ENCODE peak calls at places on chromosome 15, in four cellular contexts. One of them, this sample, is unnamed.

GRCh38 chr15:60932051-60932915 is 296.8 kb downstream of the RORA start:
- DNase-seq in HepG2: no peak
- DNase-seq in H1: no peak
- DNase-seq in SK-N-SH: no peak
- DNase-seq in this sample: no peak

GRCh38 chr15:32861741-32862140 is 143.9 kb downstream of the GREM1 start:
- DNase-seq in SK-N-SH: peak
- DNase-seq in HepG2: no peak
- DNase-seq in H1: no peak
- DNase-seq in this sample: no peak

GRCh38 chr15:63970723-63971426 is 75.4 kb downstream of the DAPK2 start:
- DNase-seq in SK-N-SH: no peak
- DNase-seq in H1: no peak
- DNase-seq in HepG2: no peak
- DNase-seq in this sample: peak

GRCh38 chr15:90591524-90591923 is 61.8 kb downstream of the CRTC3 start:
- DNase-seq in SK-N-SH: no peak
- DNase-seq in HepG2: no peak
- DNase-seq in H1: no peak
- DNase-seq in this sample: no peak

GRCh38 chr15:48355377-48355776 is 24.1 kb downstream of the DUT start:
- DNase-seq in SK-N-SH: no peak
- DNase-seq in HepG2: peak
- DNase-seq in H1: no peak
- DNase-seq in this sample: no peak

GRCh38 chr15:67146875-67147381 is 81.5 kb downstream of the SMAD3 start:
- DNase-seq in HepG2: peak
- DNase-seq in SK-N-SH: no peak
- DNase-seq in H1: no peak
- DNase-seq in this sample: no peak

GRCh38 chr15:48475600-48476395 is 144.6 kb downstream of the DUT start:
- DNase-seq in SK-N-SH: no peak
- DNase-seq in HepG2: no peak
- DNase-seq in H1: no peak
- DNase-seq in this sample: no peak

GRCh38 chr15:65089206-65089824 is 12.8 kb downstream of the KBTBD13 start:
- DNase-seq in H1: no peak
- DNase-seq in SK-N-SH: no peak
- DNase-seq in HepG2: peak
- DNase-seq in this sample: no peak

GRCh38 chr15:35751421-35752133 is 205.6 kb upstream of the DPH6 start:
- DNase-seq in H1: peak
- DNase-seq in SK-N-SH: peak
- DNase-seq in HepG2: peak
- DNase-seq in this sample: peak

GRCh38 chr15:63493451-63493850 is 10.9 kb upstream of the USP3 start:
- DNase-seq in H1: no peak
- DNase-seq in HepG2: no peak
- DNase-seq in SK-N-SH: no peak
- DNase-seq in this sample: no peak

GRCh38 chr15:83323296-83323711 is 38.8 kb upstream of the BNC1 start:
- DNase-seq in SK-N-SH: peak
- DNase-seq in HepG2: no peak
- DNase-seq in H1: no peak
- DNase-seq in this sample: no peak

GRCh38 chr15:82039871-82040270 is 5.9 kb downstream of the MEX3B start:
- DNase-seq in HepG2: no peak
- DNase-seq in H1: no peak
- DNase-seq in SK-N-SH: no peak
- DNase-seq in this sample: no peak

GRCh38 chr15:92636950-92637481 is 18.6 kb downstream of the FAM174B start:
- DNase-seq in HepG2: no peak
- DNase-seq in H1: no peak
- DNase-seq in SK-N-SH: peak
- DNase-seq in this sample: no peak

GRCh38 chr15:91113036-91113435 is 13.0 kb downstream of the SV2B start:
- DNase-seq in HepG2: no peak
- DNase-seq in H1: no peak
- DNase-seq in SK-N-SH: no peak
- DNase-seq in this sample: no peak

GRCh38 chr15:58066042-58066867 is 744 bp upstream of the ALDH1A2 start:
- DNase-seq in SK-N-SH: peak
- DNase-seq in H1: no peak
- DNase-seq in HepG2: peak
- DNase-seq in this sample: no peak

GRCh38 chr15:67850995-67851535 is 11.2 kb upstream of the RNU6-1 start:
- DNase-seq in SK-N-SH: no peak
- DNase-seq in HepG2: peak
- DNase-seq in H1: no peak
- DNase-seq in this sample: peak

GRCh38 chr15:100929641-100930042 is 10.5 kb downstream of the LRRK1 start:
- DNase-seq in HepG2: no peak
- DNase-seq in H1: no peak
- DNase-seq in SK-N-SH: no peak
- DNase-seq in this sample: no peak

GRCh38 chr15:45377630-45378148 is 655 bp downstream of the GATM start:
- DNase-seq in SK-N-SH: peak
- DNase-seq in H1: no peak
- DNase-seq in HepG2: no peak
- DNase-seq in this sample: no peak

GRCh38 chr15:55823699-55824098 is 80.7 kb upstream of the PRTG start:
- DNase-seq in HepG2: no peak
- DNase-seq in SK-N-SH: no peak
- DNase-seq in H1: no peak
- DNase-seq in this sample: no peak

GRCh38 chr15:101560722-101561583 is 71.4 kb upstream of the PCSK6 start:
- DNase-seq in H1: no peak
- DNase-seq in SK-N-SH: no peak
- DNase-seq in HepG2: no peak
- DNase-seq in this sample: no peak

GRCh38 chr15:90761629-90762028 is 44.5 kb downstream of the BLM start:
- DNase-seq in SK-N-SH: no peak
- DNase-seq in HepG2: no peak
- DNase-seq in H1: no peak
- DNase-seq in this sample: no peak

GRCh38 chr15:49876401-49877038 is 242.5 kb downstream of the ATP8B4 start:
- DNase-seq in HepG2: no peak
- DNase-seq in H1: peak
- DNase-seq in SK-N-SH: no peak
- DNase-seq in this sample: no peak

GRCh38 chr15:26197719-26198118 is 334.6 kb upstream of the ATP10A start:
- DNase-seq in HepG2: no peak
- DNase-seq in H1: no peak
- DNase-seq in SK-N-SH: no peak
- DNase-seq in this sample: no peak

GRCh38 chr15:67048281-67049279 is 16.8 kb upstream of the SMAD3 start:
- DNase-seq in HepG2: peak
- DNase-seq in H1: no peak
- DNase-seq in SK-N-SH: no peak
- DNase-seq in this sample: no peak

GRCh38 chr15:25684521-25685215 is 178.5 kb downstream of the ATP10A start:
- DNase-seq in SK-N-SH: no peak
- DNase-seq in H1: no peak
- DNase-seq in HepG2: no peak
- DNase-seq in this sample: no peak

GRCh38 chr15:82805994-82806406 is at the start of gene FSD2:
- DNase-seq in SK-N-SH: no peak
- DNase-seq in HepG2: no peak
- DNase-seq in H1: no peak
- DNase-seq in this sample: peak

GRCh38 chr15:99151156-99151555 is 46.3 kb downstream of the SYNM start:
- DNase-seq in SK-N-SH: no peak
- DNase-seq in HepG2: no peak
- DNase-seq in H1: no peak
- DNase-seq in this sample: no peak

GRCh38 chr15:90845201-90845949 is 23.0 kb upstream of the FURIN start:
- DNase-seq in HepG2: no peak
- DNase-seq in H1: no peak
- DNase-seq in SK-N-SH: no peak
- DNase-seq in this sample: peak

GRCh38 chr15:57100136-57100539 is 181.7 kb downstream of the TCF12 start:
- DNase-seq in HepG2: no peak
- DNase-seq in H1: no peak
- DNase-seq in SK-N-SH: no peak
- DNase-seq in this sample: no peak

GRCh38 chr15:71780349-71780976 is 29.9 kb upstream of the NR2E3 start:
- DNase-seq in HepG2: peak
- DNase-seq in SK-N-SH: peak
- DNase-seq in H1: peak
- DNase-seq in this sample: peak

GRCh38 chr15:25811481-25811906 is 51.6 kb downstream of the ATP10A start:
- DNase-seq in SK-N-SH: no peak
- DNase-seq in HepG2: no peak
- DNase-seq in H1: no peak
- DNase-seq in this sample: peak

GRCh38 chr15:64856429-64857145 is 14.9 kb downstream of the PLEKHO2 start:
- DNase-seq in SK-N-SH: peak
- DNase-seq in H1: no peak
- DNase-seq in HepG2: peak
- DNase-seq in this sample: no peak

GRCh38 chr15:25176616-25176923 is 221.8 kb downstream of the SNRPN start:
- DNase-seq in SK-N-SH: peak
- DNase-seq in HepG2: no peak
- DNase-seq in H1: no peak
- DNase-seq in this sample: no peak

GRCh38 chr15:58582150-58582549 is 150.4 kb downstream of the LIPC start:
- DNase-seq in HepG2: no peak
- DNase-seq in H1: no peak
- DNase-seq in SK-N-SH: no peak
- DNase-seq in this sample: no peak

GRCh38 chr15:92600902-92601301 is 54.7 kb downstream of the FAM174B start:
- DNase-seq in H1: no peak
- DNase-seq in HepG2: no peak
- DNase-seq in SK-N-SH: no peak
- DNase-seq in this sample: no peak

GRCh38 chr15:67004142-67004541 is 61.3 kb upstream of the SMAD3 start:
- DNase-seq in HepG2: no peak
- DNase-seq in H1: no peak
- DNase-seq in SK-N-SH: no peak
- DNase-seq in this sample: peak

DNA sequence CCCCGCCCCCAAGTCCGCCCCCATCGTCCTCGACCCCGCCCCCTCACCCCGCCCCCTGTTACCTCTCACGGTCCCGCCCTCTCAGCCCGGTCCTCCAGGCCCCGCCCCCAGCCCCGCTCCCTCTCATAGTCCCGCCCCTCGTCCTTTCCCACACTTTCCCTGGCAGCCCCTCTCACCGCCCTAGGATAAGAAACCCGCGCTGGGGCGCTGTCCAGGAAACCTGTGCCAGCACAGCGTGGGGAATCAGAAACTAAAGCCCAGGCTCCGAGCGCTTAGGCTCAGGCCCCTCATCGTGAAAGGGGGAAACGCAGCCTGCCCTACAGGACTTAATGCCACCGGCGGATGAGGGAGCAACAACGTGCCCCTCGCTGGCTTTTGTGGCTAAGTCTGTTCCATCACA is 20.9 kb downstream of the TRPM1 start:
- DNase-seq in SK-N-SH: peak
- DNase-seq in H1: peak
- DNase-seq in HepG2: no peak
- DNase-seq in this sample: no peak
- H3K9ac ChIP-seq in SK-N-SH: no peak
- H3K9ac ChIP-seq in H1: no peak
- H3K9ac ChIP-seq in HepG2: no peak
- H3K9ac ChIP-seq in this sample: no peak

GRCh38 chr15:70535071-70535954 is 228.0 kb downstream of the UACA start:
- DNase-seq in SK-N-SH: no peak
- DNase-seq in H1: no peak
- DNase-seq in HepG2: no peak
- DNase-seq in this sample: no peak
- TF ChIP-seq GABPA in SK-N-SH: no peak
- TF ChIP-seq GABPA in H1: no peak
- TF ChIP-seq GABPA in HepG2: no peak
- TF ChIP-seq GABPA in this sample: no peak

GRCh38 chr15:80247320-80247719 is 4.7 kb downstream of the CTXND1 start:
- DNase-seq in HepG2: no peak
- DNase-seq in SK-N-SH: no peak
- DNase-seq in H1: no peak
- DNase-seq in this sample: no peak

GRCh38 chr15:80249973-80250372 is 2.0 kb downstream of the CTXND1 start:
- DNase-seq in H1: no peak
- DNase-seq in SK-N-SH: no peak
- DNase-seq in HepG2: peak
- DNase-seq in this sample: no peak

GRCh38 chr15:80251505-80252280 is at the start of gene CTXND1:
- DNase-seq in H1: no peak
- DNase-seq in SK-N-SH: peak
- DNase-seq in HepG2: no peak
- DNase-seq in this sample: no peak

GRCh38 chr15:80250614-80251504 is 1.2 kb downstream of the CTXND1 start:
- DNase-seq in H1: no peak
- DNase-seq in HepG2: no peak
- DNase-seq in SK-N-SH: peak
- DNase-seq in this sample: no peak

GRCh38 chr15:80252281-80252619 is 237 bp upstream of the CTXND1 start:
- DNase-seq in SK-N-SH: no peak
- DNase-seq in HepG2: no peak
- DNase-seq in H1: no peak
- DNase-seq in this sample: no peak
- H3K9ac ChIP-seq in SK-N-SH: no peak
- H3K9ac ChIP-seq in HepG2: peak
- H3K9ac ChIP-seq in H1: no peak
- H3K9ac ChIP-seq in this sample: no peak

DNA sequence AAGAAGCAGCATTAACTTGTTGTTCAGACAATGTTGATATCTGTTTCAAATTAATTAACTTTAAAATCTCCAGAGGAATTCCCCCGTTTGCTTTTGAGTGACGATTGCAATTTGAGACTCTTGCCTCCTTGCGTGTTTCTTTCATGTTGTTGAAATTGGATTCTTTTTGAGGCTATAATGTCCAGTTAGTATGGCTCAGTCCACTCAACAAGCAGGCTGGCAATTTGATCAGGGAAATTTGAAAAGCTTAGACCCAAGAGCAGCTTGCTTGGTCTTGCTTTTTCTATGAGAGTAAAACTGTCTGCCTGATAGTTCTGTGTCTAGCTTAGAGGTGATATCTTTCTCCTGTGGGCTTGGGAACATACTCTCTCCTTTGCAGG is 2.0 kb downstream of the ARID3B start:
- DNase-seq in H1: no peak
- DNase-seq in SK-N-SH: no peak
- DNase-seq in HepG2: no peak
- DNase-seq in this sample: no peak
- TF ChIP-seq GABPA in H1: no peak
- TF ChIP-seq GABPA in SK-N-SH: no peak
- TF ChIP-seq GABPA in HepG2: no peak
- TF ChIP-seq GABPA in this sample: no peak

GRCh38 chr15:39195988-39196486 is 384.8 kb upstream of the THBS1 start:
- DNase-seq in HepG2: no peak
- DNase-seq in H1: no peak
- DNase-seq in SK-N-SH: no peak
- DNase-seq in this sample: no peak
- H3K9ac ChIP-seq in HepG2: no peak
- H3K9ac ChIP-seq in H1: no peak
- H3K9ac ChIP-seq in SK-N-SH: peak
- H3K9ac ChIP-seq in this sample: no peak

GRCh38 chr15:34436956-34437442 is 609 bp downstream of the GOLGA8A start:
- DNase-seq in HepG2: peak
- DNase-seq in SK-N-SH: peak
- DNase-seq in H1: peak
- DNase-seq in this sample: no peak
- TF ChIP-seq GABPA in HepG2: no peak
- TF ChIP-seq GABPA in SK-N-SH: no peak
- TF ChIP-seq GABPA in H1: no peak
- TF ChIP-seq GABPA in this sample: no peak